ENCODE peak calls at places on chromosomes 16 and 17, in eight cellular contexts. F is Peyer's patch, G is mesendoderm, Z is body of pancreas, M is esophagus muscularis mucosa, W is SK-N-SH, A is WERI-Rb-1, Q is cardiac fibroblast. N is an unnamed sample.

GRCh38 chr16:85641305-85641704 is 28.2 kb downstream of the GSE1 start:
- DNase-seq in F (no peak), G (no peak), Z (no peak), M (no peak), W (no peak), A (no peak), Q (no peak), N (no peak)

GRCh38 chr17:41415833-41416335 is 8.5 kb downstream of the KRT37 start:
- DNase-seq in F (no peak), G (peak; percentile 37), Z (peak; percentile 13), M (no peak), W (no peak), A (no peak), Q (peak; percentile 43), N (no peak)

GRCh38 chr17:76262732-76263344 is 2.3 kb upstream of the UBALD2 start:
- DNase-seq in F (peak; percentile 85), G (no peak), Z (peak; percentile 73), M (no peak), W (no peak), A (no peak), Q (no peak), N (peak; percentile 44)

GRCh38 chr16:49838361-49838638 is 17.6 kb downstream of the ZNF423 start:
- DNase-seq in F (no peak), G (no peak), Z (no peak), M (no peak), W (no peak), A (no peak), Q (no peak), N (no peak)

GRCh38 chr16:84391151-84391873 is 23.0 kb downstream of the ATP2C2 start:
- DNase-seq in F (peak; percentile 15), G (no peak), Z (no peak), M (no peak), W (no peak), A (no peak), Q (no peak), N (no peak)

GRCh38 chr17:36844013-36844412 is 93.3 kb upstream of the LHX1 start:
- DNase-seq in F (no peak), G (no peak), Z (no peak), M (no peak), W (no peak), A (no peak), Q (no peak), N (no peak)

GRCh38 chr16:12090162-12090552 is 113.6 kb downstream of the SNX29 start:
- DNase-seq in F (no peak), G (peak; percentile 64), Z (no peak), M (no peak), W (no peak), A (no peak), Q (no peak), N (no peak)

GRCh38 chr17:82127315-82127595 is 29.2 kb upstream of the FASN start:
- DNase-seq in F (no peak), G (no peak), Z (no peak), M (no peak), W (no peak), A (no peak), Q (no peak), N (no peak)

GRCh38 chr17:68290268-68290954 is 516 bp downstream of the SLC16A6 start:
- DNase-seq in F (peak; percentile 52), G (peak; percentile 48), Z (no peak), M (no peak), W (peak; percentile 60), A (peak; percentile 62), Q (no peak), N (no peak)

GRCh38 chr16:27974896-27975540 is 88.5 kb downstream of the GSG1L start:
- DNase-seq in F (no peak), G (no peak), Z (no peak), M (no peak), W (no peak), A (no peak), Q (no peak), N (no peak)

GRCh38 chr17:17467021-17467420 is 9.8 kb upstream of the MED9 start:
- DNase-seq in F (no peak), G (no peak), Z (no peak), M (no peak), W (no peak), A (peak; percentile 72), Q (no peak), N (no peak)

GRCh38 chr17:44353656-44354331 is 8.7 kb downstream of the GRN start:
- DNase-seq in F (peak; percentile 58), G (peak; percentile 45), Z (peak; percentile 22), M (no peak), W (no peak), A (no peak), Q (peak; percentile 11), N (no peak)

GRCh38 chr17:44355310-44355640 is 8.4 kb downstream of the FAM171A2 start:
- DNase-seq in F (no peak), G (no peak), Z (no peak), M (no peak), W (no peak), A (peak; percentile 13), Q (no peak), N (no peak)

GRCh38 chr17:44355642-44356099 is 8.0 kb downstream of the FAM171A2 start:
- DNase-seq in F (no peak), G (no peak), Z (no peak), M (no peak), W (no peak), A (no peak), Q (no peak), N (no peak)

GRCh38 chr17:44356241-44356640 is 7.4 kb downstream of the FAM171A2 start:
- DNase-seq in F (no peak), G (no peak), Z (no peak), M (no peak), W (no peak), A (peak; percentile 10), Q (no peak), N (no peak)

DNA sequence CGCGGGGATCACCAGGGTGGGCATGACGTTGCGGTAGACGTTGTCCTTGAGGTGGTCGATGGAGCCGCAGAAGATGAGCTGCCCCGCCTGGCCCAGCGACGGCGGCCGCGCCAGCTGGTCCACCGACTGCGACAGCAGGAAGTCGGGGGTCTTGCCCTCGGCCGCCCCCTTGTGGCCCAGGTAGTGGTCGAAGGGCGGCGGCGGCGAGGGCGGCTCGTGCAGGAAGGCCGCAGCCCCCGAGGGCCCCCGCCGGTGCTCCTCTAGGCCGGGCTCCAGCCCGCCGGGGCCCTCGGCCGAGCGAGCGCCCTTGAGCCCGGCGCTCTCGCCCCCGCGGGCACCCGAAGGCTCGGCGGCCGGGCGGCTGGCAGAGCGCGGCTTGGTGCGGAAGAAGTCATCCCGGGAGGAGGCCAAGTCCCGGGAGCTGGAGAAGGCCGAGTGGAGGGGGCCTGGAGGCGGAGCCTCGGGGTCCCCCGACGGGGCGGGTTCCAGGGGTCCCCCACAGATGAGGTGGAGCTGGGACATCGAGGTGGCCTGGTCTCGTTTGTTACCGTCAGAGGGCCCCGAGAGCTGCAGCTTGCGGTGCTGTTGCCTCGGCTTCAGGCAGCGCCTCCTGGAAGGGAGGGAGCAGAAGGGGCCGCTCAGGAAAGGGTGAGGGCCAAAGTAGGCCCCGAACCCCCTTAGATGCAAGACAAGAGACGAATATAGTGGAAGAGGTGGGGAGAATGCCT is 8.9 kb downstream of the FAM171A2 start:
- DNase-seq in F (peak; percentile 55), G (peak; percentile 82), Z (peak; percentile 37), M (no peak), W (no peak), A (peak; percentile 7), Q (no peak), N (no peak)
- H3K4me3 ChIP-seq in F (peak overlapping the region; percentile 41), G (no peak overlapping the region), Z (no peak overlapping the region), M (no peak overlapping the region), W (no peak overlapping the region), A (no peak overlapping the region), Q (no peak overlapping the region), N (no peak overlapping the region)

GRCh38 chr16:24541534-24541933 is 2.2 kb downstream of the RBBP6 start:
- DNase-seq in F (no peak), G (no peak), Z (no peak), M (no peak), W (no peak), A (no peak), Q (no peak), N (no peak)
- H3K4me3 ChIP-seq in F (peak overlapping the region; percentile 79), G (no peak overlapping the region), Z (peak overlapping the region; percentile 66), M (peak overlapping the region; percentile 89), W (peak overlapping the region; percentile 97), A (peak overlapping the region; percentile 99), Q (peak overlapping the region; percentile 85), N (peak overlapping the region; percentile 87)

DNA sequence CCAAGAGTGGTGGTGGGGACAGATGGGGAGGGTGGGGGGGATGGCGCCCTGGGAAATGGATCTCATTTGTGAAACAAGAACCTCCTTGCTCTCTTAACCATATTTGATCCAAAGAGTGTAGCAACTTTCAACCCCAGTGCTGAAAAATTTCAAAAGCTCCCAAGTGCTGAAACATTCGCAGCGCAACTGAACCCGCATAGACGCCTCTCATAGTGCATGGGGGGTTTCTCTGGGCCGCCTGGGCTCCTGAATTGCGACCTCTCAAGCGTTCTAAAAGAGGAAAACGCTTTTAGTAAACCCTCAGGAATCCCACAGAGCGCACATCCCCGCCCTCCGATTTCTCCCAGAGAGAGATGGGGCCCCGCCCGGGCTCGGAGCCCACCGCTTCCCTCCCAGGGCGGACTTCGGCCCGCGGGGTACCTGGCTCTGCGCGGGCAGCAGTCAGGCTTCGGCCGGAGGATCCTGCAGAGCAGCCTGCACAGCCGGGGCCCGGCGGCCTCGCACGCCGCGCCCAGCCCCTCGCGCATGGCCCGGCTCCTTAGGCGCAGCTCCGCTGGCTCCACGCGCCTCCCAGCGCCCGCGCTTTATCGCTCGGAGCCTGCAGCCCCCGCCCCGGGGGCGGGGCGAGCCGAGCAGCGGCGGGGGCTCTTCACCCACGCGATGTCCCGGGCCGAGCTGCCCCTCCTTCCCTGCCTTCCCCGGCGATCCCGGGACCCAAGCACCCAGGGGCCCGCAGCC is 7.0 kb downstream of the NOS2 start:
- DNase-seq in F (peak; percentile 65), G (peak; percentile 44), Z (no peak), M (no peak), W (peak; percentile 90), A (peak; percentile 62), Q (no peak), N (peak; percentile 8)
- H3K4me3 ChIP-seq in F (peak overlapping the region; percentile 10), G (no peak overlapping the region), Z (no peak overlapping the region), M (peak overlapping the region; percentile 45), W (peak overlapping the region; percentile 43), A (peak overlapping the region; percentile 53), Q (no peak overlapping the region), N (no peak overlapping the region)

GRCh38 chr17:77609553-77610517 is 348.7 kb upstream of the TNRC6C start:
- DNase-seq in F (no peak), G (no peak), Z (no peak), M (no peak), W (no peak), A (no peak), Q (no peak), N (no peak)

GRCh38 chr17:77608431-77608830 is 350.1 kb upstream of the TNRC6C start:
- DNase-seq in F (no peak), G (no peak), Z (no peak), M (no peak), W (peak; percentile 15), A (no peak), Q (no peak), N (no peak)

GRCh38 chr17:77611791-77612466 is 346.6 kb upstream of the TNRC6C start:
- DNase-seq in F (no peak), G (no peak), Z (no peak), M (no peak), W (no peak), A (peak; percentile 3), Q (no peak), N (no peak)

GRCh38 chr17:77610980-77611641 is 347.4 kb upstream of the TNRC6C start:
- DNase-seq in F (no peak), G (no peak), Z (no peak), M (no peak), W (no peak), A (peak; percentile 4), Q (no peak), N (no peak)

DNA sequence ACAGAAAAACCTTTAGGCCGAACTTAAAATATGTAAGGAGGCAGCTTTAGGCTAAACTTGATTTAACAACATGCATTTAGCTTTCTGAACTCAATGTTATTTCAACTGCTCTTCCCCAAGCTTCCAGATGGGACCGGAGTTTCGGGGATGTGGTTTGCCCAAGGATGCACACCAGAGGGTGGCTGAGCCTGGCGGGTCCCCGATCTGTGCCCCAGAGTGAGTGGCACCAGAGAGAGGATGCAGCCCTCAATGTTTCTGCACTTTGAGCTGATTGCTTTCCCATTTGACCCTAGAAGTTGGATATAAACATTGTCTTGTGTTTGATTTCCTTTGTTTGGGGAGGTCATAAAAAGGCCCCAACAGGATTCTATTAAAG is 348.0 kb upstream of the TNRC6C start:
- DNase-seq in F (no peak), G (no peak), Z (no peak), M (no peak), W (no peak), A (peak; percentile 4), Q (no peak), N (no peak)
- H3K4me3 ChIP-seq in F (peak overlapping the region; percentile 17), G (no peak overlapping the region), Z (no peak overlapping the region), M (peak overlapping the region; percentile 22), W (no peak overlapping the region), A (no peak overlapping the region), Q (no peak overlapping the region), N (no peak overlapping the region)